ENCODE peak calls at places on chromosomes 4 and X, in nine cellular contexts. W is aorta; Q is K562; D is GM06990; C is spleen; A is body of pancreas; E is adipocyte; U is CD4-positive, alpha-beta T cell; F is transverse colon. H is an unnamed sample.

GRCh38 chrX:123171781-123172180 is 12.3 kb upstream of the GRIA3 start:
- DNase-seq in F (no peak), A (no peak), W (no peak), D (no peak), U (no peak), Q (no peak), C (no peak), E (no peak), H (no peak)

GRCh38 chr4:156193800-156194199 is 240.1 kb upstream of the CTSO start:
- DNase-seq in W (no peak), E (no peak), D (no peak), U (no peak), A (peak; percentile 32), C (no peak), Q (no peak), F (peak; percentile 18), H (no peak)

GRCh38 chr4:52173470-52174055 is 122.5 kb downstream of the SPATA18 start:
- DNase-seq in D (no peak), E (peak; percentile 61), C (no peak), F (no peak), U (no peak), A (peak; percentile 20), Q (no peak), W (peak; percentile 70), H (no peak)

GRCh38 chr4:71711985-71712348 is 71.9 kb downstream of the GC start:
- DNase-seq in Q (no peak), E (no peak), D (no peak), C (no peak), F (no peak), W (no peak), A (no peak), U (no peak), H (no peak)

GRCh38 chrX:110281377-110281776 is 36.5 kb downstream of the AMMECR1 start:
- DNase-seq in C (no peak), F (no peak), A (no peak), W (no peak), D (no peak), Q (no peak), U (no peak), E (no peak), H (no peak)

GRCh38 chr4:134560728-134561127 is 359.1 kb upstream of the PABPC4L start:
- DNase-seq in C (no peak), E (no peak), W (no peak), U (no peak), A (no peak), Q (no peak), D (no peak), F (no peak), H (no peak)

GRCh38 chr4:121421594-121421993 is 40.8 kb upstream of the QRFPR start:
- DNase-seq in U (no peak), F (no peak), C (no peak), Q (no peak), E (no peak), D (no peak), A (no peak), W (no peak), H (no peak)

GRCh38 chr4:146998157-146998556 is 52.5 kb upstream of the TTC29 start:
- DNase-seq in D (no peak), U (no peak), A (no peak), E (no peak), F (no peak), C (no peak), W (no peak), Q (no peak), H (no peak)

GRCh38 chrX:129961180-129962083 is 21.0 kb upstream of the BCORL1 start:
- DNase-seq in C (peak; percentile 95), Q (peak; percentile 89), F (peak; percentile 85), W (peak; percentile 66), A (peak; percentile 78), U (no peak), E (no peak), D (peak; percentile 81), H (peak; percentile 11)

GRCh38 chrX:129958814-129959492 is 23.5 kb upstream of the BCORL1 start:
- DNase-seq in C (no peak), U (no peak), Q (no peak), E (no peak), D (no peak), W (no peak), F (no peak), A (no peak), H (no peak)

GRCh38 chrX:129957241-129958099 is 25.0 kb upstream of the BCORL1 start:
- DNase-seq in C (peak; percentile 95), Q (peak; percentile 80), W (peak; percentile 84), F (peak; percentile 78), A (peak; percentile 72), E (peak; percentile 45), U (no peak), D (peak; percentile 85), H (no peak)

GRCh38 chrX:129956765-129957164 is 25.7 kb upstream of the BCORL1 start:
- DNase-seq in F (no peak), E (no peak), D (no peak), Q (no peak), A (no peak), U (no peak), C (no peak), W (no peak), H (no peak)

GRCh38 chrX:129959493-129959832 is 23.0 kb upstream of the BCORL1 start:
- DNase-seq in U (no peak), E (peak; percentile 40), W (no peak), F (peak; percentile 28), Q (peak; percentile 25), D (no peak), C (no peak), A (no peak), H (no peak)
- H3K27me3 ChIP-seq in U (no peaks in the 10 kb centered on the region), E (peaks cover 29% of the 10 kb centered on the region), W (no peaks in the 10 kb centered on the region), F (no peaks in the 10 kb centered on the region), Q (no peaks in the 10 kb centered on the region), D (no peaks in the 10 kb centered on the region), C (peaks cover 4% of the 10 kb centered on the region), A (no peaks in the 10 kb centered on the region), H (peaks cover 3% of the 10 kb centered on the region)

GRCh38 chrX:427812-428725 is 41.4 kb upstream of the PPP2R3B start:
- DNase-seq in F (no peak), Q (peak; percentile 28), C (no peak), W (no peak), A (no peak), U (no peak), E (peak; percentile 52), D (no peak), H (no peak)

GRCh38 chrX:431492-432132 is 44.9 kb upstream of the PPP2R3B start:
- DNase-seq in D (no peak), A (no peak), C (no peak), W (no peak), E (no peak), F (no peak), Q (no peak), U (no peak), H (no peak)

GRCh38 chrX:429266-429825 is 42.6 kb upstream of the PPP2R3B start:
- DNase-seq in F (no peak), W (no peak), Q (no peak), D (no peak), E (no peak), A (no peak), C (peak; percentile 67), U (no peak), H (no peak)

GRCh38 chrX:433771-434170 is 47.1 kb upstream of the PPP2R3B start:
- DNase-seq in C (peak; percentile 57), D (no peak), W (no peak), F (no peak), Q (no peak), U (no peak), E (no peak), A (no peak), H (no peak)

DNA sequence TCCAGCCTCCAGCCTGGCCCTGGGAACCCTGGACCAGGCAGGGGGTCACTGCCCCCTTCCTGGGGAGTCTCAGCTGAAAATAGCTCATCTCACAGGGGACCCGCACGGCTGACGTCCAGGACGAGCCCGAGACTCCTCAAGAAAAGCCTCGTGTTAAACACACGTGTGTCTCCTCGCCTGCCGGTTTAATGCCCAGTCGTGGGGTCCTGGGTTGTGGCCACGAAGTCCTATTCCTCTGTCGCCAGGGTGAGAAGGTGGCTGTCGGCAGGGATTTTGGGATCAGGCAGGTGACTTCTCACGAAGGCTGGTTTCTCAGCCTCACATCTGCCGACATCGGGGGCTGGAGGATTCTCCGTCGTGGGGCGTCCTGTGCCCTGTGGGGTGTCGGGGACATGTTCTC is 44.3 kb upstream of the PPP2R3B start:
- DNase-seq in C (no peak), Q (no peak), E (no peak), F (no peak), W (no peak), U (no peak), D (no peak), A (no peak), H (no peak)
- H3K27me3 ChIP-seq in C (peaks cover 11% of the 10 kb centered on the region), Q (peaks cover 9% of the 10 kb centered on the region), E (peaks cover 13% of the 10 kb centered on the region), F (peaks cover 16% of the 10 kb centered on the region), W (no peaks in the 10 kb centered on the region), U (peaks cover 17% of the 10 kb centered on the region), D (no peaks in the 10 kb centered on the region), A (no peaks in the 10 kb centered on the region), H (no peaks in the 10 kb centered on the region)

GRCh38 chr4:8597791-8598190 is 5.2 kb downstream of the CPZ start:
- DNase-seq in Q (no peak), E (no peak), F (no peak), U (no peak), C (no peak), W (no peak), A (no peak), D (no peak), H (no peak)
- H3K27me3 ChIP-seq in Q (peaks cover 2% of the 10 kb centered on the region), E (peaks cover 4% of the 10 kb centered on the region), F (peaks cover 16% of the 10 kb centered on the region), U (peaks cover 17% of the 10 kb centered on the region), C (peaks cover 14% of the 10 kb centered on the region), W (no peaks in the 10 kb centered on the region), A (no peaks in the 10 kb centered on the region), D (peaks cover 5% of the 10 kb centered on the region), H (peaks cover 15% of the 10 kb centered on the region)

GRCh38 chr4:8867624-8868320 is 3.9 kb downstream of the HMX1 start:
- DNase-seq in C (no peak), F (no peak), E (no peak), A (no peak), D (no peak), U (no peak), Q (no peak), W (no peak), H (no peak)

GRCh38 chr4:8866421-8866820 is 5.2 kb downstream of the HMX1 start:
- DNase-seq in F (no peak), U (no peak), Q (no peak), W (no peak), C (no peak), E (no peak), A (no peak), D (no peak), H (no peak)

GRCh38 chr4:8865681-8866310 is 5.8 kb downstream of the HMX1 start:
- DNase-seq in F (no peak), Q (no peak), A (no peak), U (no peak), D (no peak), W (no peak), C (no peak), E (no peak), H (no peak)

GRCh38 chr4:8868321-8869001 is 3.2 kb downstream of the HMX1 start:
- DNase-seq in W (no peak), D (no peak), A (no peak), Q (no peak), E (no peak), U (no peak), F (no peak), C (no peak), H (no peak)

DNA sequence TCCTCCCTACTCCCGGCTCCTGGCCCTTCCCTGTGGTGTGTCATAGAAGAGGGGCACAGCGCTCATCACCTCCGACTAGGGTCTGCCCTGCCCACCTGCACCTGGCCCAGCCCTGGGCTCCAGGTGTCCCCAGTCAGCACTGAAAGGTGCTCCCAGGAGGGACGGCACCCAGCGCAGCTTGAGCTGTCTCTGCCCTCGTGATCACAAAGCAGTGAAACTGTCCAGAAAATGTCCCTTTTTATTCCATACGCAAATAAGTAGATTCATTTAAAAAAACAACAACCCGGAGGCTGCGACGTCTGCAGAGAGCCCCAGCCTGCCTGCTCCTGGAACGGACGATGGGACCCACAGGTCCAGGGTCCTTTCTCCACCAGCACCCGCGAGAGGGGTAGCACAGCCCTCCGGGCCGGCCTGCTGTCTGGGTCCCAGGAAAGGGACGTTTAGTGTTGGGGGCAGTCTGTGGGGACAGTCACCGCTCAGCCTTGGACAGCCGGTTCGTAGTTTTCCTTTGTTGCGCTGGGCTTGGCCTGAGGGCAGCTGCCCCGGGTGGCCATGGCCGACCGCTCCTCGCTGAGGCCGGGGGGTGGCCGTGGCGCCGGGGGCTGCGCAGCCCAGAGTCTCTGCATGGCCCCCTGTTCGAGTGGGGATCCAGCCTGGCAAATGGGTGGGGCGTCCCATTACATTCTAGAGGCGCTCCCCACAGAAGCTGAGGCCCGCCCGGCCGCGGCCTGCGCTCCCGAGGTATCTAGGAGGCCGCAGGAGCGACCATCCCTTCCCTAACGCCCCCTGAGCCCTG is 4.6 kb downstream of the HMX1 start:
- DNase-seq in F (no peak), C (no peak), W (no peak), Q (no peak), E (no peak), U (no peak), D (no peak), A (no peak), H (no peak)
- H3K27me3 ChIP-seq in F (peaks cover 97% of the 10 kb centered on the region), C (peaks cover 98% of the 10 kb centered on the region), W (no peaks in the 10 kb centered on the region), Q (peaks cover 5% of the 10 kb centered on the region), E (peaks cover 60% of the 10 kb centered on the region), U (peaks cover 80% of the 10 kb centered on the region), D (no peaks in the 10 kb centered on the region), A (no peaks in the 10 kb centered on the region), H (peaks cover 95% of the 10 kb centered on the region)

H was measured in keratinocyte.